ENCODE peak calls at places on chromosomes 16 and 17, in four cellular contexts. H, L, F and B are unnamed samples.

GRCh38 chr16:53695070-53695469 is 8.6 kb downstream of the RPGRIP1L start:
- DNase-seq in L (no peak), H (no peak), F (no peak), B (no peak)

GRCh38 chr17:66348605-66349165 is 46.3 kb downstream of the PRKCA start:
- DNase-seq in F (no peak), H (peak), L (peak), B (no peak)

GRCh38 chr16:2913603-2914002 is 1.9 kb downstream of the FLYWCH1 start:
- DNase-seq in L (no peak), H (no peak), F (no peak), B (no peak)

GRCh38 chr16:2181952-2182351 is 14.5 kb downstream of the CASKIN1 start:
- DNase-seq in L (no peak), F (no peak), H (no peak), B (no peak)

GRCh38 chr16:89823087-89823823 is 5.0 kb upstream of the SPIRE2 start:
- DNase-seq in L (no peak), H (no peak), F (no peak), B (no peak)

GRCh38 chr17:44198721-44199552 is 747 bp downstream of the ATXN7L3 start:
- DNase-seq in H (peak), L (no peak), F (no peak), B (peak)

GRCh38 chr17:78365561-78366108 is 5.8 kb upstream of the SOCS3 start:
- DNase-seq in H (no peak), L (peak), F (no peak), B (no peak)

GRCh38 chr16:64089697-64090096 is 1032.2 kb downstream of the CDH11 start:
- DNase-seq in F (no peak), H (peak), L (peak), B (no peak)

GRCh38 chr16:71564377-71564967 is 12.4 kb downstream of the TAT start:
- DNase-seq in F (no peak), H (no peak), L (no peak), B (no peak)

GRCh38 chr16:83004868-83005652 is 378.3 kb downstream of the CDH13 start:
- DNase-seq in H (no peak), L (no peak), F (no peak), B (no peak)

DNA sequence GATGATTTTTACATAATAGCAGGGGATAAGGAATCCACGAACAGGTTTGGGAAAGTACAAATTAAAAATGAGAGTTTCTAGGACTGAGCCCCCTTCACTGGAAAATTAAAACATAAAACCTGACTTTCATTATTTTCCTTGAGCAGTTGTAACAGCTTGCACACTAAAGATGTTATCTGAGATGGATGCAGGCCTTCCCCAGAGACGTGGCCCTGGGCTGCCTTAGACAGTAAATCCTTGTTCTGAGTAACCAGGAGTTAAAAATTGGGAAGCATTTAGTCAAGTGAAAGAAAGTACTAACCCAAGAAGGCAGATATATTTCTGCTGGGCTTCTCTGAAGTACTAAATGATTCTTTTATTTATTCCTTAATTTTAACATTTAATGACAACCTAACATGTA is 432.2 kb upstream of the KIF2B start:
- DNase-seq in H (no peak), F (no peak), L (no peak), B (no peak)
- TF ChIP-seq JUND in H (no peak), F (no peak), L (no peak), B (no peak)

DNA sequence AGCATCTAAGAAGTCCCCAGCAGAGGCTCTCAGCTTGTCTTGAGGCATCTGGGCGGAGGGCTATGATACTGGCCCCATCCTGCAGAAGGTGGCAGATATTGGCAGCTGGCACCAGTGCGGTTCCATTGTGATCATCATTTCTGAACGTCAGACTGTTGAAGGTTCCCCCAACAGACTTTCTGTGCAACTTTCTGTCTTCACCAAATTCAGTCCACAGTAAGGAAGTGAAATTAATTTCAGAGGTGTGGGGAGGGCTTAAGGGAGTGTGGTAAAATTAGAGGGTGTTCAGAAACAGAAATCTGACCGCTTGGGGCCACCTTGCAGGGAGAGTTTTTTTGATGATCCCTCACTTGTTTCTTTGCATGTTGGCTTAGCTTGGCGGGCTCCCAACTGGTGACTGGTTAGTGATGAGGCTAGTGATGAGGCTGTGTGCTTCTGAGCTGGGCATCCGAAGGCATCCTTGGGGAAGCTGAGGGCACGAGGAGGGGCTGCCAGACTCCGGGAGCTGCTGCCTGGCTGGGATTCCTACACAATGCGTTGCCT is at the start of gene CIITA:
- DNase-seq in H (no peak), F (peak), L (no peak), B (peak)
- TF ChIP-seq JUND in H (no peak), F (no peak), L (no peak), B (no peak)

DNA sequence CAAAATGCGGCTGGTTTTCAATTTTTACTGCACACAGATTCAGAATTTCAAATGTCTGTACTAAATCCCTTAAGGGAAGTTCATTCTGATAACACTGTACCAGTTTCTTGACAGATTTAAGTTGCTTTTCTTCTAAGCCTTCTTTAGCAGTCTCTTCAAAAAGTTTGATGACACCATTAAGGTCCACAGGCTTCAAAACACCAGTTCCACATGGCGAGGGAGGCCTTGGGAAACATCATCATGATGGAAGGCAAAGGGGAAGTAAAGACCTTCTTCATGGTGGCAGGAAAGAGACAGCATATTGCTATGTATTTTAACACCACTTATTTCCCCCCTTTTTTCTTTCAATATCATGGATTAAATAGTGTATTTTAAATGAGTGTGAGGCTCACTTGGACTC is 24.5 kb downstream of the NLRC5 start:
- DNase-seq in F (no peak), H (no peak), L (no peak), B (no peak)
- TF ChIP-seq JUND in F (no peak), H (no peak), L (no peak), B (no peak)

DNA sequence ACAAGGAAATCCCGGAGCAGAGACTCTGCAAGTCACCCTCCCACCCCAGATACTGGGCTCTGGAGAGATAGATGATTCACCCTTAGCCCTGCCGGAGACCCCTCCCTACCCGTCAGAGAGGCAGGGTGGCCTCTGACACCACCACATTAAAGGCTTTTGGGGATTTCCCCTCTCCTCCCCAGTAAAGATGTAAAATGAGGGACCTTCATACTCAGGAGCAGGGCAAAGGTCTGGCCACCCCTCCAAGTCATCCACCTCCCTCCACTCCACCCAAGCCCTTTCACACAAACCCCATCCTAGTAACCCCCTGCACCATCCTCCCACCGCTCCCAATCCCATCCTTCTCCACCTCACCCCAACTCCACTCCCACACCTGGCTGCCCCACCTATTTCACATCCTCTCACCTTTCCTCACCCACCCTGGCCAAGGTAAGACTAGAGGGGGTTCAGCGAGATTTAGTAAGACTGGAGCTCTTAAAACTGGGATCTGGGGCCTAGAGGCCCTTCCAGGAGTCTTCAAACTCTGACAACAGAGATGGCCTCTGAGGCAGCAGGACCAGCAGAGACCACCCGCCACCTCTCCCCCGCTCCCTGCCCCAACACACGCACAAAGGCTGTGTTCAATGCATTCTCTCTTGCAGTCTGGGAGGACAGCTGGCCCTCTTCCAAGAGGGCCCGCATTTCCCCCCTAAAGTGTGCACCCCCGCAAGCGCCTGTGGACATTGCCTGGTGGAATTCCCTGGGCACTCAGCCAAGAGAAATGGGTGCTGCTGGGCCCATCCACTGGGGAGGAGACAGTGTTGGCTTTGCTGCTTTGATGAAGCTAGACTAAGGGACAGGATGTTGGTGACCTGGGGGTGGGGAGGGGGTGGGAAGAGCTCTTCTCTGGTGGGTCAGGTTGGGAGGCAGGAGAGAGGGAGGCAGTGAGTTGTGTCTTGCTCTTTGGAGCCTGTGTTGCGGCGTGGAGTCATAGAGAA is 1.1 kb downstream of the ABAT start:
- DNase-seq in F (no peak), L (peak), H (peak), B (no peak)
- TF ChIP-seq JUND in F (no peak), L (no peak), H (no peak), B (no peak)

DNA sequence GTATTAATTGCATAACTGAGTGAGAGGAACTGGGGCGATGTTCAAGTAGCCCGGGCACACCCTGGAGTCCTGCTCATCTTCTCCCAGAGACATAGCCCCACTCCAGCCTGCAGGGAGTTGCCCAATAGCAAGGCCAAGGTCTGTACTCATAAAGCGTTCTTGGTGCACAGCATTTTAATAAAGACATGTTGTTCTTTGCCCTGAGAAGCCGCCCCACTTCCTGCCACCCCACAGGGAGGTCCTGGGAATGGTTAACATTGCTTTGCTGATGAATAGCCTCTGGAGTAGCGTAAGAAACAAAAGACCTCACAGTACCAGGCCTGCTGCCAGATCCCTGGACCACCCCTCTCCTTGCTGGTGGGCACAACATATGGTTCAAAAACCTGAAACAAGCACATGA is 21.6 kb upstream of the CDH1 start:
- DNase-seq in H (no peak), F (no peak), L (peak), B (no peak)
- TF ChIP-seq JUND in H (no peak), F (no peak), L (no peak), B (no peak)